ENCODE peak calls at places on chromosomes 11 and 22, in seven cellular contexts. Q is GM03348; U is glutamatergic neuron; R is AG09309; C is activated T-cell treated with anti-CD3 and anti-CD28 coated beads for 24 hours; N is NCI-H2081; L is CD8-positive, alpha-beta memory T cell. O is an unnamed sample.

GRCh38 chr11:17719028-17719939 is at the start of gene MYOD1:
- DNase-seq in Q (no peak), U (peak), R (no peak), C (no peak), N (no peak), L (peak), O (no peak)

GRCh38 chr11:33557201-33557600 is 143.4 kb downstream of the C11orf91 start:
- DNase-seq in Q (peak), U (no peak), R (peak), C (no peak), N (no peak), L (no peak), O (peak)

GRCh38 chr22:36285545-36285944 is 32.6 kb downstream of the APOL1 start:
- DNase-seq in Q (no peak), U (no peak), R (no peak), C (no peak), N (no peak), L (no peak), O (no peak)

GRCh38 chr11:11884774-11885481 is 43.2 kb downstream of the USP47 start:
- DNase-seq in Q (no peak), U (no peak), R (no peak), C (no peak), N (no peak), L (no peak), O (no peak)

GRCh38 chr11:113014731-113015455 is 53.7 kb downstream of the NCAM1 start:
- DNase-seq in Q (no peak), U (peak), R (no peak), C (no peak), N (peak), L (no peak), O (peak)

GRCh38 chr11:99325807-99326206 is 305.1 kb downstream of the CNTN5 start:
- DNase-seq in Q (peak), U (no peak), R (peak), C (no peak), N (no peak), L (no peak), O (peak)

GRCh38 chr11:45110562-45110961 is 35.9 kb upstream of the PRDM11 start:
- DNase-seq in Q (peak), U (no peak), R (peak), C (no peak), N (peak), L (peak), O (peak)

GRCh38 chr11:132844956-132845355 is 687.3 kb downstream of the OPCML start:
- DNase-seq in Q (peak), U (no peak), R (peak), C (no peak), N (peak), L (no peak), O (peak)

GRCh38 chr11:57458410-57459111 is 1.8 kb upstream of the RTN4RL2 start:
- DNase-seq in Q (peak), U (peak), R (no peak), C (no peak), N (peak), L (peak), O (no peak)

GRCh38 chr11:9808943-9809342 is 145.1 kb downstream of the SWAP70 start:
- DNase-seq in Q (no peak), U (no peak), R (no peak), C (no peak), N (no peak), L (no peak), O (no peak)

GRCh38 chr22:19356708-19357269 is 65.3 kb upstream of the CLTCL1 start:
- DNase-seq in Q (no peak), U (no peak), R (no peak), C (no peak), N (no peak), L (no peak), O (no peak)

GRCh38 chr11:78801161-78801884 is 226.7 kb upstream of the NARS2 start:
- DNase-seq in Q (peak), U (no peak), R (peak), C (no peak), N (peak), L (no peak), O (peak)

GRCh38 chr22:24189249-24190158 is 8.2 kb downstream of the SUSD2 start:
- DNase-seq in Q (peak), U (peak), R (no peak), C (no peak), N (no peak), L (no peak), O (peak)

O was measured in AG10803.